ENCODE peak calls at places on chromosome 14, in six cellular contexts. C is IMR-90, K is heart left ventricle, W is A549, N is ovary, V is transverse colon. D is an unnamed sample.

GRCh38 chr14:100830681-100831080 is 4.8 kb downstream of the MEG3 start:
- DNase-seq in C (no peak), K (no peak), W (no peak), N (no peak), V (no peak), D (no peak)

GRCh38 chr14:90778468-90779255 is 37.6 kb downstream of the TTC7B start:
- DNase-seq in C (no peak), K (no peak), W (no peak), N (no peak), V (no peak), D (peak; percentile 28)

GRCh38 chr14:61102549-61103466 is 121.8 kb downstream of the SLC38A6 start:
- DNase-seq in C (no peak), K (no peak), W (peak; percentile 85), N (no peak), V (no peak), D (no peak)

GRCh38 chr14:50013198-50013918 is 103.0 kb downstream of the VCPKMT start:
- DNase-seq in C (no peak), K (no peak), W (no peak), N (no peak), V (no peak), D (no peak)

GRCh38 chr14:45810152-45810872 is 557.3 kb upstream of the MIS18BP1 start:
- DNase-seq in C (no peak), K (no peak), W (no peak), N (no peak), V (no peak), D (no peak)

GRCh38 chr14:92560106-92560865 is 46.7 kb downstream of the RIN3 start:
- DNase-seq in C (no peak), K (no peak), W (no peak), N (no peak), V (no peak), D (no peak)

GRCh38 chr14:104680806-104681688 is 8.4 kb upstream of the INF2 start:
- DNase-seq in C (peak; percentile 85), K (peak; percentile 74), W (peak; percentile 86), N (no peak), V (peak; percentile 77), D (peak; percentile 78)

GRCh38 chr14:80567905-80568512 is 356.7 kb upstream of the DIO2 start:
- DNase-seq in C (peak; percentile 68), K (no peak), W (no peak), N (no peak), V (no peak), D (no peak)

GRCh38 chr14:93085916-93086315 is 29.8 kb downstream of the ITPK1 start:
- DNase-seq in C (no peak), K (no peak), W (peak; percentile 16), N (no peak), V (no peak), D (no peak)

GRCh38 chr14:65002586-65003210 is 16.0 kb downstream of the FNTB start:
- DNase-seq in C (peak; percentile 48), K (no peak), W (no peak), N (no peak), V (no peak), D (no peak)

GRCh38 chr14:99946652-99947489 is 118.4 kb upstream of the EVL start:
- DNase-seq in C (no peak), K (no peak), W (no peak), N (peak; percentile 31), V (peak; percentile 35), D (no peak)

GRCh38 chr14:43877351-43877900 is 629.7 kb downstream of the FSCB start:
- DNase-seq in C (no peak), K (no peak), W (no peak), N (no peak), V (no peak), D (no peak)

GRCh38 chr14:97058589-97058988 is 261.4 kb downstream of the VRK1 start:
- DNase-seq in C (no peak), K (no peak), W (no peak), N (no peak), V (no peak), D (no peak)

GRCh38 chr14:103845327-103845726 is 2.0 kb downstream of the PPP1R13B start:
- DNase-seq in C (no peak), K (no peak), W (no peak), N (no peak), V (no peak), D (no peak)

GRCh38 chr14:86404425-86404824 is 874.5 kb downstream of the FLRT2 start:
- DNase-seq in C (peak; percentile 13), K (no peak), W (peak; percentile 23), N (no peak), V (no peak), D (no peak)

GRCh38 chr14:103930051-103930604 is 1.9 kb downstream of the TDRD9 start:
- DNase-seq in C (no peak), K (no peak), W (no peak), N (no peak), V (no peak), D (no peak)

GRCh38 chr14:27008187-27008586 is 410.4 kb upstream of the NOVA1 start:
- DNase-seq in C (no peak), K (no peak), W (no peak), N (no peak), V (no peak), D (no peak)

GRCh38 chr14:37585971-37586759 is 8.9 kb downstream of the FOXA1 start:
- DNase-seq in C (no peak), K (no peak), W (no peak), N (no peak), V (no peak), D (no peak)

GRCh38 chr14:77980475-77981321 is 180.8 kb downstream of the ADCK1 start:
- DNase-seq in C (no peak), K (peak; percentile 55), W (no peak), N (no peak), V (peak; percentile 46), D (peak; percentile 63)

GRCh38 chr14:99040047-99040446 is 231.9 kb downstream of the BCL11B start:
- DNase-seq in C (no peak), K (no peak), W (no peak), N (no peak), V (no peak), D (no peak)

GRCh38 chr14:68268197-68268596 is 448.6 kb downstream of the RAD51B start:
- DNase-seq in C (no peak), K (no peak), W (no peak), N (no peak), V (no peak), D (peak; percentile 32)

GRCh38 chr14:104554608-104555401 is 24.8 kb upstream of the C14orf180 start:
- DNase-seq in C (no peak), K (peak; percentile 49), W (no peak), N (no peak), V (peak; percentile 4), D (no peak)

GRCh38 chr14:39988939-39989338 is 556.7 kb upstream of the FBXO33 start:
- DNase-seq in C (no peak), K (no peak), W (peak; percentile 57), N (no peak), V (no peak), D (no peak)

GRCh38 chr14:60506462-60506984 is 2.4 kb upstream of the SIX6 start:
- DNase-seq in C (no peak), K (no peak), W (no peak), N (no peak), V (no peak), D (no peak)

GRCh38 chr14:71703477-71703876 is 228.8 kb upstream of the RGS6 start:
- DNase-seq in C (peak; percentile 76), K (no peak), W (no peak), N (no peak), V (no peak), D (no peak)

GRCh38 chr14:102464006-102464405 is 45.6 kb downstream of the ANKRD9 start:
- DNase-seq in C (no peak), K (no peak), W (no peak), N (no peak), V (no peak), D (no peak)

GRCh38 chr14:102464846-102465341 is 44.7 kb downstream of the ANKRD9 start:
- DNase-seq in C (no peak), K (no peak), W (no peak), N (no peak), V (peak; percentile 81), D (no peak)

GRCh38 chr14:102461490-102462317 is 47.9 kb downstream of the ANKRD9 start:
- DNase-seq in C (no peak), K (no peak), W (no peak), N (no peak), V (no peak), D (no peak)

GRCh38 chr14:102457491-102457890 is 52.1 kb downstream of the ANKRD9 start:
- DNase-seq in C (no peak), K (no peak), W (no peak), N (no peak), V (no peak), D (no peak)

GRCh38 chr14:102462391-102462790 is 47.2 kb downstream of the ANKRD9 start:
- DNase-seq in C (peak; percentile 13), K (no peak), W (no peak), N (no peak), V (no peak), D (no peak)
- TF ChIP-seq CTCF in C (no peak), K (no peak), W (no peak), N (no peak), V (no peak), D (no peak)

GRCh38 chr14:102507891-102508312 is 1.7 kb downstream of the ANKRD9 start:
- DNase-seq in C (no peak), K (no peak), W (peak; percentile 29), N (no peak), V (no peak), D (no peak)

GRCh38 chr14:102508774-102509743 is 517 bp downstream of the ANKRD9 start:
- DNase-seq in C (peak; percentile 41), K (peak; percentile 85), W (peak; percentile 40), N (peak; percentile 73), V (peak; percentile 80), D (peak; percentile 69)

GRCh38 chr14:102509744-102510615 is at the start of gene ANKRD9:
- DNase-seq in C (peak; percentile 89), K (peak; percentile 98), W (peak; percentile 93), N (peak; percentile 94), V (peak; percentile 97), D (peak; percentile 96)

GRCh38 chr14:102507026-102507860 is 2.3 kb downstream of the ANKRD9 start:
- DNase-seq in C (no peak), K (peak; percentile 61), W (no peak), N (no peak), V (no peak), D (no peak)

DNA sequence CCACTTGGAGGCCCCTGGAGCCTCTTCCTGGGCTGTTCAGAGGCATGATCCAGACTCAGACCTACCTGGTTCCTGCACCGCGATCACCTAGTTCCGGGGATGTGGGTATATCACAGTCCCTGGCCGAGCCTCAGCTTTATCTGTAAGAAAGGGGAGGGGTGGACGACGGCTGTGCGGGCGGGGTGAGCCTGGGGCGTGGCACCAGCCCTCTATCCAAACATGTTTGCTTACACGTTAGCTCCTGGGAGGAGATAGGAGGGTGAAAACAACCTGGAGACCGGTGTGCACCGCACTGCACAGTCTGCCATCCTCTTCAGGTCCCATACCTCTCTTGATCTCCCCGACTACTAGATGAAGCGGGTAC is 1.2 kb downstream of the ANKRD9 start:
- DNase-seq in C (no peak), K (no peak), W (peak; percentile 65), N (no peak), V (peak; percentile 89), D (no peak)
- TF ChIP-seq POLR2A in C (no peak), K (no peak), W (no peak), N (no peak), V (peak; percentile 87), D (no peak)

GRCh38 chr14:102711207-102711606 is 66.0 kb upstream of the TRAF3 start:
- DNase-seq in C (no peak), K (no peak), W (no peak), N (no peak), V (no peak), D (no peak)
- TF ChIP-seq CTCF in C (no peak), K (no peak), W (no peak), N (no peak), V (no peak), D (no peak)

GRCh38 chr14:69772082-69773017 is 5.4 kb downstream of the SRSF5 start:
- DNase-seq in C (no peak), K (no peak), W (no peak), N (no peak), V (no peak), D (no peak)
- TF ChIP-seq POLR2A in C (no peak), K (no peak), W (no peak), N (no peak), V (peak; percentile 27), D (no peak)